ENCODE peak calls at places on chromosomes 7 and 10, in nine cellular contexts. O is effector CD8-positive, alpha-beta T cell; A is skeletal muscle cell; Z is non-pigmented ciliary epithelial cell; W is caudate nucleus; G is naive thymus-derived CD8-positive, alpha-beta T cell; C is OCI-M1; J is T-helper 2 cell; H is BJ. Q is an unnamed sample.

GRCh38 chr7:36967387-36967786 is 243.1 kb upstream of the AOAH start:
- DNase-seq in G (no peak), W (no peak), Z (peak; percentile 36), A (peak; percentile 19), J (no peak), C (peak; percentile 69), O (no peak), H (no peak), Q (no peak)

GRCh38 chr7:51045319-51046102 is 262.8 kb upstream of the GRB10 start:
- DNase-seq in H (peak; percentile 28), W (no peak), C (no peak), G (no peak), A (no peak), O (no peak), Z (peak; percentile 88), J (no peak), Q (no peak)

GRCh38 chr10:123583639-123584418 is 82.3 kb upstream of the GPR26 start:
- DNase-seq in Z (peak; percentile 17), H (peak; percentile 41), G (no peak), C (peak; percentile 8), J (no peak), W (peak; percentile 15), O (no peak), A (peak; percentile 14), Q (peak; percentile 14)

GRCh38 chr7:29194206-29194593 is 375 bp upstream of the CHN2 start:
- DNase-seq in W (no peak), Z (no peak), A (no peak), H (no peak), O (no peak), J (no peak), G (no peak), C (peak; percentile 41), Q (no peak)

GRCh38 chr10:114045071-114045737 is 1.5 kb downstream of the ADRB1 start:
- DNase-seq in G (no peak), C (no peak), Z (no peak), J (no peak), W (no peak), O (no peak), H (no peak), A (no peak), Q (no peak)

GRCh38 chr10:59870152-59870551 is 36.2 kb downstream of the CCDC6 start:
- DNase-seq in Z (no peak), A (no peak), J (no peak), G (no peak), H (no peak), W (no peak), C (no peak), O (no peak), Q (no peak)

GRCh38 chr10:79116801-79117723 is 48.3 kb downstream of the ZMIZ1 start:
- DNase-seq in W (no peak), O (no peak), G (no peak), Z (no peak), A (no peak), C (peak; percentile 84), H (no peak), J (no peak), Q (no peak)

GRCh38 chr10:79387466-79387973 is 40.3 kb downstream of the PPIF start:
- DNase-seq in W (no peak), A (no peak), J (no peak), G (no peak), C (no peak), O (no peak), H (no peak), Z (no peak), Q (no peak)

GRCh38 chr7:137840183-137840779 is 6.5 kb downstream of the DGKI start:
- DNase-seq in G (no peak), W (no peak), C (no peak), A (no peak), J (no peak), H (no peak), O (no peak), Z (no peak), Q (no peak)

GRCh38 chr10:103510791-103511757 is 17.6 kb downstream of the NEURL1 start:
- DNase-seq in O (no peak), W (no peak), J (no peak), G (no peak), A (no peak), H (no peak), C (no peak), Z (no peak), Q (no peak)

GRCh38 chr10:85510682-85511081 is 855.9 kb downstream of the GRID1 start:
- DNase-seq in W (no peak), J (no peak), C (peak; percentile 12), A (no peak), G (no peak), Z (no peak), O (no peak), H (no peak), Q (no peak)

GRCh38 chr10:74012480-74012879 is 14.6 kb downstream of the VCL start:
- DNase-seq in Z (no peak), J (no peak), A (no peak), H (no peak), O (no peak), G (no peak), C (peak; percentile 32), W (no peak), Q (no peak)

GRCh38 chr7:157667261-157667660 is 330.5 kb downstream of the DNAJB6 start:
- DNase-seq in W (no peak), O (no peak), Z (no peak), H (no peak), A (no peak), G (no peak), J (no peak), C (no peak), Q (no peak)

GRCh38 chr10:4069491-4069890 is 284.5 kb upstream of the KLF6 start:
- DNase-seq in W (no peak), J (no peak), G (no peak), O (no peak), Z (no peak), H (no peak), C (no peak), A (peak; percentile 25), Q (no peak)

GRCh38 chr7:36088966-36089365 is 64.1 kb upstream of the EEPD1 start:
- DNase-seq in J (no peak), O (no peak), C (no peak), A (no peak), Z (no peak), G (no peak), H (no peak), W (no peak), Q (no peak)

GRCh38 chr7:157272351-157273207 is 64.2 kb upstream of the DNAJB6 start:
- DNase-seq in Z (no peak), A (no peak), G (no peak), J (no peak), O (no peak), W (no peak), C (no peak), H (no peak), Q (no peak)

GRCh38 chr10:80453715-80454525 is at the start of gene TSPAN14:
- DNase-seq in G (peak; percentile 47), W (peak; percentile 74), O (peak; percentile 54), H (no peak), Z (no peak), C (peak; percentile 88), J (peak; percentile 61), A (no peak), Q (peak; percentile 51)

GRCh38 chr10:84375011-84375410 is 46.6 kb downstream of the CCSER2 start:
- DNase-seq in C (peak; percentile 83), J (no peak), Z (no peak), W (no peak), O (peak; percentile 10), H (peak; percentile 12), A (peak; percentile 19), G (peak; percentile 15), Q (peak; percentile 15)

GRCh38 chr7:44279286-44279685 is 46.1 kb downstream of the CAMK2B start:
- DNase-seq in H (no peak), O (no peak), W (no peak), C (no peak), J (no peak), G (no peak), A (no peak), Z (no peak), Q (no peak)

GRCh38 chr7:7496326-7496725 is 39.3 kb downstream of the COL28A1 start:
- DNase-seq in H (no peak), C (no peak), O (no peak), A (no peak), W (no peak), J (no peak), G (no peak), Z (no peak), Q (no peak)

GRCh38 chr7:99234185-99234584 is 26.3 kb upstream of the KPNA7 start:
- DNase-seq in W (no peak), O (no peak), J (no peak), H (no peak), G (no peak), A (no peak), Z (no peak), C (no peak), Q (no peak)

GRCh38 chr7:52009195-52009594 is 692.6 kb upstream of the COBL start:
- DNase-seq in C (no peak), H (no peak), Z (no peak), W (no peak), G (no peak), A (no peak), J (no peak), O (no peak), Q (no peak)

GRCh38 chr10:91617073-91617580 is 15.7 kb downstream of the PPP1R3C start:
- DNase-seq in J (no peak), Z (peak; percentile 85), G (no peak), O (no peak), C (no peak), H (peak; percentile 52), W (no peak), A (peak; percentile 78), Q (no peak)

GRCh38 chr10:73601486-73601921 is 10.4 kb upstream of the USP54 start:
- DNase-seq in G (no peak), A (no peak), W (no peak), Z (no peak), J (no peak), O (no peak), H (no peak), C (no peak), Q (no peak)

GRCh38 chr7:683526-684205 is 42.8 kb upstream of the DNAAF5 start:
- DNase-seq in G (no peak), O (no peak), W (no peak), A (no peak), H (no peak), C (no peak), Z (no peak), J (no peak), Q (no peak)

GRCh38 chr7:35545831-35546230 is 149.1 kb downstream of the HERPUD2 start:
- DNase-seq in C (no peak), J (no peak), A (no peak), W (no peak), H (no peak), Z (no peak), O (no peak), G (no peak), Q (no peak)

GRCh38 chr10:126432507-126432906 is 44.2 kb upstream of the ADAM12 start:
- DNase-seq in J (no peak), G (no peak), O (no peak), W (no peak), C (no peak), A (no peak), H (no peak), Z (no peak), Q (no peak)

GRCh38 chr10:70169011-70169410 is 1.3 kb downstream of the SAR1A start:
- DNase-seq in A (no peak), G (no peak), H (no peak), Z (no peak), C (peak; percentile 15), J (no peak), W (no peak), O (no peak), Q (no peak)

GRCh38 chr7:4025694-4026615 is 656.1 kb upstream of the FOXK1 start:
- DNase-seq in W (no peak), Z (no peak), O (no peak), G (no peak), H (no peak), J (no peak), C (no peak), A (no peak), Q (no peak)

GRCh38 chr10:97069576-97070362 is 116.0 kb downstream of the SLIT1 start:
- DNase-seq in H (no peak), G (no peak), O (no peak), J (peak; percentile 6), A (no peak), Z (no peak), W (no peak), C (peak; percentile 37), Q (no peak)

GRCh38 chr7:103154042-103154441 is 5.1 kb upstream of the NAPEPLD start:
- DNase-seq in J (no peak), H (no peak), Z (no peak), A (no peak), C (peak; percentile 9), W (no peak), O (no peak), G (no peak), Q (no peak)

Q was measured in T-cell.